ENCODE peak calls at places on chromosomes 5 and 9, in five cellular contexts. One of them, this sample, is unnamed. For H3K36me3 and H3K9me3, the result is how much of the 10 kb centered on the place peaks cover.

GRCh38 chr5:132907161-132907560 is 33.7 kb downstream of the LEAP2 start:
- DNase-seq in endothelial cell of umbilical vein: peak
- DNase-seq in IMR-90: peak
- DNase-seq in lower lobe of right lung: no peak
- DNase-seq in breast epithelium: no peak
- DNase-seq in this sample: no peak

GRCh38 chr5:179310439-179311090 is 34.7 kb downstream of the ADAMTS2 start:
- DNase-seq in breast epithelium: no peak
- DNase-seq in IMR-90: no peak
- DNase-seq in endothelial cell of umbilical vein: no peak
- DNase-seq in lower lobe of right lung: no peak
- DNase-seq in this sample: no peak

GRCh38 chr5:147760086-147760485 is 22.4 kb downstream of the JAKMIP2 start:
- DNase-seq in lower lobe of right lung: no peak
- DNase-seq in endothelial cell of umbilical vein: no peak
- DNase-seq in IMR-90: no peak
- DNase-seq in breast epithelium: no peak
- DNase-seq in this sample: no peak

GRCh38 chr5:71873202-71873601 is 154.1 kb downstream of the CARTPT start:
- DNase-seq in IMR-90: no peak
- DNase-seq in lower lobe of right lung: no peak
- DNase-seq in breast epithelium: no peak
- DNase-seq in endothelial cell of umbilical vein: no peak
- DNase-seq in this sample: no peak

GRCh38 chr9:124894741-124895170 is 32.8 kb downstream of the ARPC5L start:
- DNase-seq in IMR-90: peak
- DNase-seq in breast epithelium: no peak
- DNase-seq in endothelial cell of umbilical vein: peak
- DNase-seq in lower lobe of right lung: no peak
- DNase-seq in this sample: peak

GRCh38 chr5:2750026-2750757 is 1.3 kb downstream of the IRX2 start:
- DNase-seq in lower lobe of right lung: peak
- DNase-seq in IMR-90: no peak
- DNase-seq in breast epithelium: no peak
- DNase-seq in endothelial cell of umbilical vein: no peak
- DNase-seq in this sample: no peak

GRCh38 chr9:130872912-130873503 is 23.6 kb downstream of the QRFP start:
- DNase-seq in IMR-90: no peak
- DNase-seq in endothelial cell of umbilical vein: no peak
- DNase-seq in lower lobe of right lung: no peak
- DNase-seq in breast epithelium: no peak
- DNase-seq in this sample: no peak

GRCh38 chr5:64972591-64972990 is 203.9 kb downstream of the CWC27 start:
- DNase-seq in IMR-90: peak
- DNase-seq in lower lobe of right lung: no peak
- DNase-seq in endothelial cell of umbilical vein: peak
- DNase-seq in breast epithelium: no peak
- DNase-seq in this sample: no peak

GRCh38 chr9:112793213-112793810 is 42.8 kb downstream of the SNX30 start:
- DNase-seq in lower lobe of right lung: peak
- DNase-seq in endothelial cell of umbilical vein: peak
- DNase-seq in breast epithelium: no peak
- DNase-seq in IMR-90: peak
- DNase-seq in this sample: peak

GRCh38 chr5:3694819-3695218 is 99.2 kb downstream of the IRX1 start:
- DNase-seq in lower lobe of right lung: no peak
- DNase-seq in endothelial cell of umbilical vein: no peak
- DNase-seq in breast epithelium: no peak
- DNase-seq in IMR-90: no peak
- DNase-seq in this sample: no peak

DNA sequence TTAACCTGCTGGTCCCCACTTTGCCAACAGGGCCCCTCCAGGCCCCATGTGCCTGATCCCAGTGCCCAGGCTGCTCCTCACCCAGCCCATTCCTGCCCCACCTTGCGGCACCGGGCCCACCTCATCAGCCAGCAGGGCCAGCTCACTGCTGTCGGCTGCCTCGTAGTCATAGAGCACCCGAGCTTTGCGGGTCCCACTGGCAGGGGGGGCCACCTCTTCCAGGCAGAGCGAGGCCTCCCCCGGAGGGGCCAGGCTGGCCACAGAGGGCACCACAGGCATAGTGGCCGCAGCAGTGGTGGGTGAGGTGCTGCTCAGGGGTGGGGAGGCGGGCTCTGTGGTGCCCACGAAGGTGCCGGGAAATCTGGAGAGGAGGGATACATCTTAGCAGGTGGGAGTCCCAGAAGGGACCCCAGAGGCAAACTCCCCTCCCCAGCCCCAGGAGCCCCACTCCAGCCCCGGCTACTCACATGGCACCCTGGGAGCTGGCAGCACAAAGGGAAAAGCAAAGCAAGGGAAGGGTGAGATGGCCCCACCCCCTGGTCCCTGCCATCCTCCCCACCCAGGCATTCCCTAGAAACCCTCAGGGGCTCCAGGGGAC is 19.0 kb downstream of the SH3GLB2 start:
- DNase-seq in IMR-90: no peak
- DNase-seq in breast epithelium: no peak
- DNase-seq in endothelial cell of umbilical vein: no peak
- DNase-seq in lower lobe of right lung: peak
- DNase-seq in this sample: no peak
- H3K36me3 ChIP-seq in IMR-90: under half
- H3K36me3 ChIP-seq in breast epithelium: under half
- H3K36me3 ChIP-seq in endothelial cell of umbilical vein: under half
- H3K36me3 ChIP-seq in lower lobe of right lung: half or more
- H3K36me3 ChIP-seq in this sample: under half

GRCh38 chr9:137945581-137945980 is 68.0 kb downstream of the CACNA1B start:
- DNase-seq in breast epithelium: no peak
- DNase-seq in lower lobe of right lung: no peak
- DNase-seq in IMR-90: no peak
- DNase-seq in endothelial cell of umbilical vein: no peak
- DNase-seq in this sample: no peak
- H3K9me3 ChIP-seq in breast epithelium: under half
- H3K9me3 ChIP-seq in lower lobe of right lung: under half
- H3K9me3 ChIP-seq in IMR-90: under half
- H3K9me3 ChIP-seq in endothelial cell of umbilical vein: under half
- H3K9me3 ChIP-seq in this sample: under half

DNA sequence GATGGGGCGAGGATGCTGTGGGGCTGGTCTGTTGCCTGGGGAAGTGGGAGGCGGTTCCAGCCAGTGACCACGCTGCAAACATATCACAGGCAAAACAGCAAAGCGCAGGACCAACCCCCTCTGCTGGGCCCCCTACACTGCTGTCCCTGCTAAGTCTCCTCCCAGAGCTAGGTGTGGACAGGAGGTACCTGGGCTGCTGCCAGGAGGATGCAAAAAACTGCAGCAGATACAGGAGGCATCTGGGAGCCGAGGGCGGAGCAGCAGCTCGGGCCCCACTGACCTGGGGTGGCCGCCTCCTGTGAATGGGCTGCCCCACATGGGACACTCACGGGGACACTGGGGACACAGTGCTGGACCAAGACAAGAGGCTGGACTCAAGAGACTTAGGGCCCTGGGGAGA is 48.0 kb upstream of the PHYKPL start:
- DNase-seq in IMR-90: no peak
- DNase-seq in breast epithelium: no peak
- DNase-seq in lower lobe of right lung: peak
- DNase-seq in endothelial cell of umbilical vein: no peak
- DNase-seq in this sample: no peak
- H3K36me3 ChIP-seq in IMR-90: under half
- H3K36me3 ChIP-seq in breast epithelium: under half
- H3K36me3 ChIP-seq in lower lobe of right lung: under half
- H3K36me3 ChIP-seq in endothelial cell of umbilical vein: under half
- H3K36me3 ChIP-seq in this sample: under half

GRCh38 chr9:96741771-96742170 is 36.1 kb downstream of the ZNF510 start:
- DNase-seq in breast epithelium: no peak
- DNase-seq in lower lobe of right lung: no peak
- DNase-seq in IMR-90: no peak
- DNase-seq in endothelial cell of umbilical vein: no peak
- DNase-seq in this sample: no peak

DNA sequence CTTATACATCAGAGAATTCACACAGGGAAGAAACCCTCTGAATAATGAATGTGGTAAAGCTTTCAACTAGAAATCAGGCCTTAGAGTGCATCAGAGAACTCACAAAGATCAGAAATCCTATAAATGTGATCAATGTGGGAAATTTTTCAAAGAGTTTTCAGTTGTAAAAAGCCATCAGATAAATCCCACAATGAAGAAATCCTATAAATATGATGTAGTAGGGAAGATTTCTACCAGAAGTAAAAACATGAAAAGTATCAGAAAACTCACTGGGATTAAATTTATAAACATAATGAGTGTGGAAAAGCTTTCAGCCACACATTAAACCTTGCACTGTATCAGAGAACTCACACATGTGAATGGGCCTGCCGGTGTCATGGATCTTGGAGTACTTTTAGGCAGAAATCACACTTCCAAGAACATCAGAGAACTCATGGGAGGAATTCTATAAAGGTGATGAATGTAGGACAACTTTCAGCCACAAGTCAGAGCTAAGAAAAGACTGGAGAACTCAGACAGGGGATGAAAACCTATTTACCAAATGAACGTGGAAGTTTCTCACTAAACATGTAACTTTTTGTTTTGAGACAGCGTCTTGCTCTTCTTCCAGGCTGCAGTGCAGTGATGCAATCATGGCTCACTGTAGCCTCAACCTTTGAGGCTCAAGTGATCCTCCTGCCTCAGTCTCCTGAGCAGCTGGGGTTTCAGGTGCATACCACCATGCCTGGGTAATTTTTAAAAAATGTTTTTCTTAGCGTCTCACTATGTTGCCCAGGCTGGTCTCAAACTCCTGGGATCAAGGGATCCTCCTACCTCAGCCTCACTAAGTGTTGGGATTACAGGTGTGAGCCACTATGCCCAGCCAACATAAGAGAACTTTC is 39.5 kb downstream of the ZNF510 start:
- DNase-seq in lower lobe of right lung: no peak
- DNase-seq in breast epithelium: no peak
- DNase-seq in IMR-90: no peak
- DNase-seq in endothelial cell of umbilical vein: no peak
- DNase-seq in this sample: no peak
- H3K9me3 ChIP-seq in lower lobe of right lung: half or more
- H3K9me3 ChIP-seq in breast epithelium: under half
- H3K9me3 ChIP-seq in IMR-90: under half
- H3K9me3 ChIP-seq in endothelial cell of umbilical vein: under half
- H3K9me3 ChIP-seq in this sample: under half

DNA sequence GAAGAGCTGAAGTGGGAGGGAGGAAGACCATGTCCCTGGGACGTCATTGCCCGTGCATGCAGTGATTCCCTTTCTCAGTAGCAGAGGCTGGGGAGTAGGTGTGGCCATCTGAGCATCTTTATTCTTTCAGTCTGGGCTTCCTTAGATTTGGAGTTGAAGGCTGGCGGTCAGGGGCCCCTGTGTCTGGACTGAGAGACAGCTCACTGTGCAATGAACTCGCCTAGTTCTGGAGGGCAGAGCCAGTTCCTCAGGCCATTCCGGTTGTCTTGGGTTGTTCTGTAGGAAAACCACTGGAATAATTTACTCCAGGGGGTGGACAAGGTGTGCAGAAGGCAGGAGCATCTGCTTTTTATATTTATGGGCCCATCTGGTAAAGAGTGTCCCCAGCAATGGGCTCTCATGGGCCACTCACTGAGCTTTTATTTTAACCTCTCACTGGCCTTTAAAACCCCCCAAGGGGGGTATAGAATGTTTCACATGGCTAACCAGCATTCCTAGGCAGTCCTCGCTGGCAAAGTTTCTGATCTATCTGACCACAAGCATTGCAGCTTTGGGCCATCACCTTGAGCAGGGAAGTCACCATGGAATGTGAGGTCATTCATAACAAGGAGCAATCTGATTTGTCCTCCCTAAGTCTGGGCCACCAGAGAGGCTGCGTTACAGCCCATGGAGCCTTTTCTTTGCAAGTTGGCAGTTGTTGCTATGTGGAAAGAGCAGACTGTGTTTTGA is 9.2 kb downstream of the STC2 start:
- DNase-seq in lower lobe of right lung: no peak
- DNase-seq in IMR-90: no peak
- DNase-seq in breast epithelium: no peak
- DNase-seq in endothelial cell of umbilical vein: no peak
- DNase-seq in this sample: no peak
- H3K36me3 ChIP-seq in lower lobe of right lung: under half
- H3K36me3 ChIP-seq in IMR-90: half or more
- H3K36me3 ChIP-seq in breast epithelium: under half
- H3K36me3 ChIP-seq in endothelial cell of umbilical vein: under half
- H3K36me3 ChIP-seq in this sample: half or more

This sample was measured in A673.